ENCODE peak calls at places on chromosomes 1 and 21, in eight cellular contexts. One of them, this sample, is unnamed.

GRCh38 chr1:25771246-25772114 is 28.5 kb upstream of the SELENON start:
- DNase-seq in astrocyte: peak
- DNase-seq in MCF 10A: no peak
- DNase-seq in GM13977: peak
- DNase-seq in AG04450: no peak
- DNase-seq in tibial artery: no peak
- DNase-seq in cardiac muscle cell: no peak
- DNase-seq in GM10248: peak
- DNase-seq in this sample: no peak

GRCh38 chr1:31414692-31415370 is 1.8 kb downstream of the SERINC2 start:
- DNase-seq in astrocyte: no peak
- DNase-seq in MCF 10A: peak
- DNase-seq in GM13977: no peak
- DNase-seq in AG04450: no peak
- DNase-seq in tibial artery: no peak
- DNase-seq in cardiac muscle cell: no peak
- DNase-seq in GM10248: no peak
- DNase-seq in this sample: no peak

GRCh38 chr1:230185076-230186001 is 118.3 kb downstream of the GALNT2 start:
- DNase-seq in astrocyte: no peak
- DNase-seq in MCF 10A: no peak
- DNase-seq in GM13977: no peak
- DNase-seq in AG04450: no peak
- DNase-seq in tibial artery: no peak
- DNase-seq in cardiac muscle cell: no peak
- DNase-seq in GM10248: no peak
- DNase-seq in this sample: no peak

GRCh38 chr1:225746361-225747179 is 31.1 kb upstream of the SRP9 start:
- DNase-seq in astrocyte: peak
- DNase-seq in MCF 10A: peak
- DNase-seq in GM13977: no peak
- DNase-seq in AG04450: peak
- DNase-seq in tibial artery: peak
- DNase-seq in cardiac muscle cell: peak
- DNase-seq in GM10248: no peak
- DNase-seq in this sample: no peak

GRCh38 chr1:2080884-2081283 is 30.7 kb downstream of the PRKCZ start:
- DNase-seq in astrocyte: no peak
- DNase-seq in MCF 10A: no peak
- DNase-seq in GM13977: no peak
- DNase-seq in AG04450: no peak
- DNase-seq in tibial artery: no peak
- DNase-seq in cardiac muscle cell: no peak
- DNase-seq in GM10248: no peak
- DNase-seq in this sample: no peak

GRCh38 chr1:68571499-68571898 is 74.6 kb upstream of the DEPDC1 start:
- DNase-seq in astrocyte: peak
- DNase-seq in MCF 10A: peak
- DNase-seq in GM13977: no peak
- DNase-seq in AG04450: no peak
- DNase-seq in tibial artery: no peak
- DNase-seq in cardiac muscle cell: peak
- DNase-seq in GM10248: no peak
- DNase-seq in this sample: no peak

GRCh38 chr1:55143686-55144085 is 71.5 kb downstream of the USP24 start:
- DNase-seq in astrocyte: no peak
- DNase-seq in MCF 10A: no peak
- DNase-seq in GM13977: no peak
- DNase-seq in AG04450: no peak
- DNase-seq in tibial artery: no peak
- DNase-seq in cardiac muscle cell: no peak
- DNase-seq in GM10248: no peak
- DNase-seq in this sample: no peak

GRCh38 chr1:225572422-225572821 is 80.5 kb downstream of the ENAH start:
- DNase-seq in astrocyte: peak
- DNase-seq in MCF 10A: peak
- DNase-seq in GM13977: no peak
- DNase-seq in AG04450: no peak
- DNase-seq in tibial artery: no peak
- DNase-seq in cardiac muscle cell: peak
- DNase-seq in GM10248: no peak
- DNase-seq in this sample: no peak

GRCh38 chr21:32597205-32597604 is 11.9 kb upstream of the TCP10L start:
- DNase-seq in astrocyte: peak
- DNase-seq in MCF 10A: peak
- DNase-seq in GM13977: no peak
- DNase-seq in AG04450: peak
- DNase-seq in tibial artery: no peak
- DNase-seq in cardiac muscle cell: peak
- DNase-seq in GM10248: no peak
- DNase-seq in this sample: no peak

GRCh38 chr1:31327381-31327780 is 30.5 kb downstream of the ZCCHC17 start:
- DNase-seq in astrocyte: no peak
- DNase-seq in MCF 10A: peak
- DNase-seq in GM13977: no peak
- DNase-seq in AG04450: no peak
- DNase-seq in tibial artery: no peak
- DNase-seq in cardiac muscle cell: peak
- DNase-seq in GM10248: no peak
- DNase-seq in this sample: no peak

GRCh38 chr21:46264690-46265144 is 20.7 kb downstream of the MCM3AP start:
- DNase-seq in astrocyte: no peak
- DNase-seq in MCF 10A: no peak
- DNase-seq in GM13977: no peak
- DNase-seq in AG04450: no peak
- DNase-seq in tibial artery: no peak
- DNase-seq in cardiac muscle cell: no peak
- DNase-seq in GM10248: no peak
- DNase-seq in this sample: no peak

GRCh38 chr1:151832318-151832984 is 849 bp upstream of the RORC start:
- DNase-seq in astrocyte: no peak
- DNase-seq in MCF 10A: peak
- DNase-seq in GM13977: no peak
- DNase-seq in AG04450: no peak
- DNase-seq in tibial artery: no peak
- DNase-seq in cardiac muscle cell: peak
- DNase-seq in GM10248: no peak
- DNase-seq in this sample: no peak

GRCh38 chr1:200923607-200924006 is 28.9 kb downstream of the INAVA start:
- DNase-seq in astrocyte: peak
- DNase-seq in MCF 10A: no peak
- DNase-seq in GM13977: no peak
- DNase-seq in AG04450: no peak
- DNase-seq in tibial artery: no peak
- DNase-seq in cardiac muscle cell: no peak
- DNase-seq in GM10248: no peak
- DNase-seq in this sample: no peak

GRCh38 chr21:15058718-15059316 is 6.0 kb downstream of the NRIP1 start:
- DNase-seq in astrocyte: peak
- DNase-seq in MCF 10A: peak
- DNase-seq in GM13977: no peak
- DNase-seq in AG04450: no peak
- DNase-seq in tibial artery: no peak
- DNase-seq in cardiac muscle cell: peak
- DNase-seq in GM10248: no peak
- DNase-seq in this sample: no peak

DNA sequence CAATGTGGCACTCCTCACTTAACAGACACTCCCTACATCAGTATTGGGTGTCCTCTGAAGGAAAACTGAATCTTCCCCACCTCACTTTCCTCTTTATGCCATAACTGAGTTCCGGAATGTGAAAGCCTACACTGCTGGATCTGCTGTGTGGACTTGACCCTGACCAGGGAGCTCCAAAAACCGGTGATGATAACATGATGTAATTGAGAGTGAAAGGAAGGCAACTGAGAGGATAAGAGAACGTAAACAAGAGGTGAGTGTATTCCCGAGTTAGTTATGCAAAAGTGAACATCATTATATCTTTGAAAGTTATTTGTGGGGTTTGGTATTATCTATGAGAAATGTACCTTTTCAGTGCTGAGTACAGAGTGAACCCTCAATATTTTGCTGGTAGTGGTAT is 1794.8 kb downstream of the MRPL39 start:
- DNase-seq in astrocyte: no peak
- DNase-seq in MCF 10A: no peak
- DNase-seq in GM13977: no peak
- DNase-seq in AG04450: no peak
- DNase-seq in tibial artery: no peak
- DNase-seq in cardiac muscle cell: no peak
- DNase-seq in GM10248: no peak
- DNase-seq in this sample: no peak
- TF ChIP-seq CTCF in astrocyte: no peak
- TF ChIP-seq CTCF in MCF 10A: no peak
- TF ChIP-seq CTCF in GM13977: no peak
- TF ChIP-seq CTCF in AG04450: no peak
- TF ChIP-seq CTCF in tibial artery: no peak
- TF ChIP-seq CTCF in cardiac muscle cell: no peak
- TF ChIP-seq CTCF in GM10248: no peak
- TF ChIP-seq CTCF in this sample: no peak

GRCh38 chr1:66791621-66792610 is 9.2 kb downstream of the INSL5 start:
- DNase-seq in astrocyte: no peak
- DNase-seq in MCF 10A: no peak
- DNase-seq in GM13977: no peak
- DNase-seq in AG04450: no peak
- DNase-seq in tibial artery: no peak
- DNase-seq in cardiac muscle cell: no peak
- DNase-seq in GM10248: no peak
- DNase-seq in this sample: no peak

GRCh38 chr1:66788231-66788939 is 12.7 kb downstream of the INSL5 start:
- DNase-seq in astrocyte: no peak
- DNase-seq in MCF 10A: no peak
- DNase-seq in GM13977: peak
- DNase-seq in AG04450: no peak
- DNase-seq in tibial artery: no peak
- DNase-seq in cardiac muscle cell: no peak
- DNase-seq in GM10248: peak
- DNase-seq in this sample: no peak

DNA sequence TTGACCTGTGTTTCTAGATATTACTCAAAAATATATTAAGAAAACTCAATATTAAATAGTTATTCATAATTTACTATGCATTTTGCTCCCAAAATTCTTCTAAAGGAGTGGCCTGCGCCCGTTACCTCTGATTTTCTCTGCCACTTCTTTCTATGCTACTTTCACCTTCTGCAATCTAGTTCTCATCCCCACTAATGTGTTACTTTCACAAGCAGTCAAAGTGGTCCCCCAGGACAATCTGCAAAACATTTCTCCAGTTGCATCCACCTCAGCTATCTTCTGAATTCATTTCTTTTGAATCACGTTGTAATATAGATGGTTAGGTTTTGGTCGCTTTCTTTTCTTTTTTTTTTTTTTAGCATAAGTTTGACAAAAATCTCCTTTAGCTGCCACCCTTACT is 13.4 kb downstream of the INSL5 start:
- DNase-seq in astrocyte: no peak
- DNase-seq in MCF 10A: no peak
- DNase-seq in GM13977: no peak
- DNase-seq in AG04450: no peak
- DNase-seq in tibial artery: no peak
- DNase-seq in cardiac muscle cell: no peak
- DNase-seq in GM10248: no peak
- DNase-seq in this sample: no peak
- TF ChIP-seq CTCF in astrocyte: no peak
- TF ChIP-seq CTCF in MCF 10A: no peak
- TF ChIP-seq CTCF in GM13977: no peak
- TF ChIP-seq CTCF in AG04450: no peak
- TF ChIP-seq CTCF in tibial artery: no peak
- TF ChIP-seq CTCF in cardiac muscle cell: no peak
- TF ChIP-seq CTCF in GM10248: no peak
- TF ChIP-seq CTCF in this sample: no peak

GRCh38 chr21:24014381-24014780 is 1592.9 kb downstream of the MRPL39 start:
- DNase-seq in astrocyte: no peak
- DNase-seq in MCF 10A: no peak
- DNase-seq in GM13977: no peak
- DNase-seq in AG04450: no peak
- DNase-seq in tibial artery: no peak
- DNase-seq in cardiac muscle cell: no peak
- DNase-seq in GM10248: no peak
- DNase-seq in this sample: no peak
- TF ChIP-seq CTCF in astrocyte: no peak
- TF ChIP-seq CTCF in MCF 10A: no peak
- TF ChIP-seq CTCF in GM13977: no peak
- TF ChIP-seq CTCF in AG04450: peak
- TF ChIP-seq CTCF in tibial artery: no peak
- TF ChIP-seq CTCF in cardiac muscle cell: peak
- TF ChIP-seq CTCF in GM10248: no peak
- TF ChIP-seq CTCF in this sample: no peak

GRCh38 chr1:114756009-114756892 is 1.5 kb downstream of the CSDE1 start:
- DNase-seq in astrocyte: peak
- DNase-seq in MCF 10A: no peak
- DNase-seq in GM13977: peak
- DNase-seq in AG04450: no peak
- DNase-seq in tibial artery: no peak
- DNase-seq in cardiac muscle cell: no peak
- DNase-seq in GM10248: peak
- DNase-seq in this sample: no peak

GRCh38 chr1:114758251-114758832 is 558 bp upstream of the CSDE1 start:
- DNase-seq in astrocyte: peak
- DNase-seq in MCF 10A: peak
- DNase-seq in GM13977: no peak
- DNase-seq in AG04450: no peak
- DNase-seq in tibial artery: no peak
- DNase-seq in cardiac muscle cell: peak
- DNase-seq in GM10248: no peak
- DNase-seq in this sample: no peak

GRCh38 chr1:114755006-114755936 is 2.5 kb downstream of the CSDE1 start:
- DNase-seq in astrocyte: peak
- DNase-seq in MCF 10A: no peak
- DNase-seq in GM13977: no peak
- DNase-seq in AG04450: no peak
- DNase-seq in tibial artery: no peak
- DNase-seq in cardiac muscle cell: no peak
- DNase-seq in GM10248: no peak
- DNase-seq in this sample: no peak

GRCh38 chr1:114756949-114757454 is 782 bp downstream of the CSDE1 start:
- DNase-seq in astrocyte: peak
- DNase-seq in MCF 10A: peak
- DNase-seq in GM13977: no peak
- DNase-seq in AG04450: no peak
- DNase-seq in tibial artery: peak
- DNase-seq in cardiac muscle cell: peak
- DNase-seq in GM10248: no peak
- DNase-seq in this sample: peak

DNA sequence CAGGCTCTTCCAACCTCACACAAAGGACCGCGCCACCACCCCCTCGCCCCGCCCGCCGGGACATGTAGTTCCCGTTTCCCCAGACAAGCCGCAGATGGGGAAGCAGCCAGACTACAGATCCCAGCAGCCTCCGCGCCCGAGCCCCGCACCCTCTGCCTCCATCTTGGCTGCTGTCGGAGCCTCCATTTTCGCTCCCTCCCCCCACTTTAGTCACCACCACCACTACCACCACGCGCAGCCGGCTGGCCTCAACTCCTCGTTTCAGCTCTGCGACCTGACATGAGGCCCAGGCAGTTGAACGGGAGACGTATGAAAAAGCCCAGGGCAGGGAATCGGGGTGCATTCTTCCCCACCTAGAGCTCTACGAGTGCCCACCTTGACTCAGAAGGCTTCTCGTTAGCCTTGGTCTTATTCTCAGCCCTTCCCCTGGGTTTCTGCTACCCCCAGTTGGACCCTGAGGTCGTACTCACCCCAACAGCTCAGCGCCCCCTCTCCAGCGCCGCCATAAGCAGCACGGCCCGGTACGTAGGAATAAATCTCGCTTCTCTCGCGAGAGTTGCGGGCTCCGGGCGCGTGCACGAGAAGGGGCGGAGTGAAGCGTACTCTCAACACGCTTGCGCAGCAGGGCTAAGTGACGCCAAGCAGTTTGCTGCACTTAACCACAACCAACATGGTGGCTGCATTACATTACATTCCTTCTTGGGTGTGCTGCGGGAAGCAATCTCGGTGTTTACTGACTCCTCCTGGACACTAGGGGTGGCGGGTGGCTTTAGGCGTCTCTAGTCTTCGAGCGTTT is at the start of gene CSDE1:
- DNase-seq in astrocyte: peak
- DNase-seq in MCF 10A: peak
- DNase-seq in GM13977: peak
- DNase-seq in AG04450: peak
- DNase-seq in tibial artery: peak
- DNase-seq in cardiac muscle cell: peak
- DNase-seq in GM10248: peak
- DNase-seq in this sample: peak
- TF ChIP-seq CTCF in astrocyte: peak
- TF ChIP-seq CTCF in MCF 10A: no peak
- TF ChIP-seq CTCF in GM13977: peak
- TF ChIP-seq CTCF in AG04450: peak
- TF ChIP-seq CTCF in tibial artery: no peak
- TF ChIP-seq CTCF in cardiac muscle cell: peak
- TF ChIP-seq CTCF in GM10248: peak
- TF ChIP-seq CTCF in this sample: no peak